ENCODE peak calls at places on chromosomes 4 and X, in nine cellular contexts. One of them, this sample, is unnamed.

GRCh38 chr4:110508827-110509446 is 33.0 kb downstream of the ENPEP start:
- DNase-seq in uterus: no peak
- DNase-seq in A549: no peak
- DNase-seq in heart left ventricle: no peak
- DNase-seq in spleen: no peak
- DNase-seq in suprapubic skin: no peak
- DNase-seq in right lobe of liver: no peak
- DNase-seq in testis: no peak
- DNase-seq in upper lobe of left lung: no peak
- DNase-seq in this sample: no peak

GRCh38 chrX:114581528-114582263 is 2.2 kb upstream of the HTR2C start:
- DNase-seq in uterus: no peak
- DNase-seq in A549: no peak
- DNase-seq in heart left ventricle: no peak
- DNase-seq in spleen: no peak
- DNase-seq in suprapubic skin: no peak
- DNase-seq in right lobe of liver: no peak
- DNase-seq in testis: no peak
- DNase-seq in upper lobe of left lung: no peak
- DNase-seq in this sample: no peak

GRCh38 chr4:154491341-154491679 is 289 bp downstream of the DCHS2 start:
- DNase-seq in uterus: peak
- DNase-seq in A549: peak
- DNase-seq in heart left ventricle: no peak
- DNase-seq in spleen: peak
- DNase-seq in suprapubic skin: no peak
- DNase-seq in right lobe of liver: no peak
- DNase-seq in testis: no peak
- DNase-seq in upper lobe of left lung: no peak
- DNase-seq in this sample: no peak

GRCh38 chr4:150818661-150819060 is 196.4 kb downstream of the LRBA start:
- DNase-seq in uterus: no peak
- DNase-seq in A549: no peak
- DNase-seq in heart left ventricle: no peak
- DNase-seq in spleen: no peak
- DNase-seq in suprapubic skin: no peak
- DNase-seq in right lobe of liver: no peak
- DNase-seq in testis: no peak
- DNase-seq in upper lobe of left lung: no peak
- DNase-seq in this sample: no peak

GRCh38 chr4:113328514-113328913 is 279.1 kb downstream of the ANK2 start:
- DNase-seq in uterus: no peak
- DNase-seq in A549: peak
- DNase-seq in heart left ventricle: no peak
- DNase-seq in spleen: no peak
- DNase-seq in suprapubic skin: no peak
- DNase-seq in right lobe of liver: no peak
- DNase-seq in testis: peak
- DNase-seq in upper lobe of left lung: no peak
- DNase-seq in this sample: no peak

GRCh38 chrX:13717697-13718483 is 16.5 kb downstream of the TRAPPC2 start:
- DNase-seq in uterus: peak
- DNase-seq in A549: no peak
- DNase-seq in heart left ventricle: no peak
- DNase-seq in spleen: no peak
- DNase-seq in suprapubic skin: no peak
- DNase-seq in right lobe of liver: no peak
- DNase-seq in testis: peak
- DNase-seq in upper lobe of left lung: no peak
- DNase-seq in this sample: peak

GRCh38 chr4:16838226-16838875 is 60.1 kb downstream of the LDB2 start:
- DNase-seq in uterus: no peak
- DNase-seq in A549: no peak
- DNase-seq in heart left ventricle: no peak
- DNase-seq in spleen: no peak
- DNase-seq in suprapubic skin: no peak
- DNase-seq in right lobe of liver: no peak
- DNase-seq in testis: no peak
- DNase-seq in upper lobe of left lung: no peak
- DNase-seq in this sample: no peak

GRCh38 chr4:42708625-42709024 is 51.7 kb upstream of the ATP8A1 start:
- DNase-seq in uterus: no peak
- DNase-seq in A549: no peak
- DNase-seq in heart left ventricle: no peak
- DNase-seq in spleen: no peak
- DNase-seq in suprapubic skin: no peak
- DNase-seq in right lobe of liver: no peak
- DNase-seq in testis: no peak
- DNase-seq in upper lobe of left lung: no peak
- DNase-seq in this sample: no peak

GRCh38 chr4:53196872-53197759 is 168.7 kb downstream of the SCFD2 start:
- DNase-seq in uterus: no peak
- DNase-seq in A549: peak
- DNase-seq in heart left ventricle: no peak
- DNase-seq in spleen: no peak
- DNase-seq in suprapubic skin: no peak
- DNase-seq in right lobe of liver: no peak
- DNase-seq in testis: no peak
- DNase-seq in upper lobe of left lung: no peak
- DNase-seq in this sample: no peak

GRCh38 chr4:1244081-1244977 is 4.6 kb downstream of the CTBP1 start:
- DNase-seq in uterus: peak
- DNase-seq in A549: no peak
- DNase-seq in heart left ventricle: no peak
- DNase-seq in spleen: peak
- DNase-seq in suprapubic skin: peak
- DNase-seq in right lobe of liver: peak
- DNase-seq in testis: no peak
- DNase-seq in upper lobe of left lung: peak
- DNase-seq in this sample: peak

DNA sequence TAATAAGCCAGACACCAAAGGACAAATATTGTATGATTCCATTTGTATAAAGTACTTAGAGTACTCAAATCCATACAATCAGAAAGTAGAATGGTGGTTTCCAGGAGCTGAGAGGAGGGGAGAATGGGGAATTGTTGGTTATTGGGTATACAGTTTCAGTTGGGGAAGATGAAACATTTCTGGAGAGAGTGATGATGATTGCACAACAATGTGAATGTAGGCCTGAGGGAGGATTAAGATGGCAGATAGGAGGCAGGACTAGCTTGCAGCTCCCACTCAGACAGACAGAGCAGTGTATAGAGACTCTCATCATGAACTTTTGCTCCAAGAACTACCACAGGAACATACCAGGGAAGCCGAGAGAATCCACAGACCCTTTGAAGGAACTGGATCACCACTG is 75.7 kb upstream of the PAK3 start:
- DNase-seq in uterus: no peak
- DNase-seq in A549: no peak
- DNase-seq in heart left ventricle: no peak
- DNase-seq in spleen: no peak
- DNase-seq in suprapubic skin: no peak
- DNase-seq in right lobe of liver: no peak
- DNase-seq in testis: no peak
- DNase-seq in upper lobe of left lung: no peak
- DNase-seq in this sample: no peak
- TF ChIP-seq CTCF in uterus: no peak
- TF ChIP-seq CTCF in A549: no peak
- TF ChIP-seq CTCF in heart left ventricle: no peak
- TF ChIP-seq CTCF in spleen: no peak
- TF ChIP-seq CTCF in suprapubic skin: no peak
- TF ChIP-seq CTCF in right lobe of liver: no peak
- TF ChIP-seq CTCF in testis: no peak
- TF ChIP-seq CTCF in upper lobe of left lung: no peak
- TF ChIP-seq CTCF in this sample: no peak

DNA sequence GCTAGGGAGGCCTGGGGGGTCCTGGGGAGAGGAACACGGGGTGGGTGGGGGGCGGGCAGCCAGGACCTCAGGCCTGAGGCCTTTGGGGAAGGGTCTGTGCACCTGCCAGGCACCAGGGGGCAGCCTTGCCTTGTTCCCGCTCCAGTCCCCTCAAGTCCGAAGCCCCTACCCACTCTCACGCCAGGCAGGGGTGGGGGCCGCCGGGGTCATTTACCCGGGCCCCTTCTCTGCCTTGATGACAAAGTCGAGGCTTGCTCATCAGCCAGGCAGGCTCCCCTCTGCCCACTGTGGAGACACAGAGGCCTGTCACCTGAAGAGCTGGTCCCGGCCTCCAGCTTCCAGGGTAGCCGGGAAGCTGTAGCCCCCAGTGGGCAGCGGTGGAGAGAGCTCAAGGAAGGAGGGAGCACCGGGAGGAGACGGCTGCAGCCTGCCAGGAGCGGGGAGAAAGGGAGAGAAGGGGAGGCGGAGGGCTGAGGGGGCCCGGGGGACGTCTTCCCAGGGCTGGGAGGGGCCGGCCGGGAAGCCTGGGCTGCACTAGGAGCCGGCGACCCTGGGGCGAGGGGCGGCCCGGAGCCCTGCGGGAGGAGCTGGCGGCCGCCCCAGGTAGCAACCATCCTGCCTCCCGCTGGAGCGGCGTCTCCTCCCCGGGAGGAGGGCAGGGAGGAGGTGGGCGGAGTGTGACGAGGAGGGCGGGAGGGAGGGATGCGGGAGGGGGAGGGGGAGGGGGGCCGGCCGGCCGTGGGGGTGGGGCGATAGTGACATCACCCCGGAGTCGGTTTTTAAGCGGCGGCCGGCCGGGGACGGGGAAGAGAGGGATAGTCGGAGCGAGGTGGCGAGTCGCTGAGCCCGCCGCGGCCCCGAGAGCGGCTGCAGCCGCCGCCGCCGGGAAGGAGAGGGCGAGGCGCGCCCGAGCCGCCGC is at the start of gene SLC6A8:
- DNase-seq in uterus: peak
- DNase-seq in A549: peak
- DNase-seq in heart left ventricle: peak
- DNase-seq in spleen: no peak
- DNase-seq in suprapubic skin: no peak
- DNase-seq in right lobe of liver: peak
- DNase-seq in testis: peak
- DNase-seq in upper lobe of left lung: peak
- DNase-seq in this sample: peak
- TF ChIP-seq POLR2A in uterus: peak
- TF ChIP-seq POLR2A in A549: peak
- TF ChIP-seq POLR2A in heart left ventricle: no peak
- TF ChIP-seq POLR2A in spleen: no peak
- TF ChIP-seq POLR2A in suprapubic skin: peak
- TF ChIP-seq POLR2A in right lobe of liver: peak
- TF ChIP-seq POLR2A in testis: no peak
- TF ChIP-seq POLR2A in upper lobe of left lung: no peak
- TF ChIP-seq POLR2A in this sample: no peak

GRCh38 chr4:153451931-153452660 is 14.1 kb upstream of the TMEM131L start:
- DNase-seq in uterus: no peak
- DNase-seq in A549: no peak
- DNase-seq in heart left ventricle: no peak
- DNase-seq in spleen: peak
- DNase-seq in suprapubic skin: no peak
- DNase-seq in right lobe of liver: no peak
- DNase-seq in testis: no peak
- DNase-seq in upper lobe of left lung: peak
- DNase-seq in this sample: no peak

GRCh38 chr4:153449338-153449737 is 16.8 kb upstream of the TMEM131L start:
- DNase-seq in uterus: no peak
- DNase-seq in A549: no peak
- DNase-seq in heart left ventricle: no peak
- DNase-seq in spleen: no peak
- DNase-seq in suprapubic skin: no peak
- DNase-seq in right lobe of liver: no peak
- DNase-seq in testis: no peak
- DNase-seq in upper lobe of left lung: no peak
- DNase-seq in this sample: no peak

GRCh38 chr4:153447175-153447887 is 18.8 kb upstream of the TMEM131L start:
- DNase-seq in uterus: no peak
- DNase-seq in A549: no peak
- DNase-seq in heart left ventricle: no peak
- DNase-seq in spleen: no peak
- DNase-seq in suprapubic skin: no peak
- DNase-seq in right lobe of liver: no peak
- DNase-seq in testis: no peak
- DNase-seq in upper lobe of left lung: no peak
- DNase-seq in this sample: no peak

GRCh38 chr4:153450545-153450917 is 15.6 kb upstream of the TMEM131L start:
- DNase-seq in uterus: no peak
- DNase-seq in A549: no peak
- DNase-seq in heart left ventricle: no peak
- DNase-seq in spleen: no peak
- DNase-seq in suprapubic skin: no peak
- DNase-seq in right lobe of liver: no peak
- DNase-seq in testis: no peak
- DNase-seq in upper lobe of left lung: no peak
- DNase-seq in this sample: no peak

DNA sequence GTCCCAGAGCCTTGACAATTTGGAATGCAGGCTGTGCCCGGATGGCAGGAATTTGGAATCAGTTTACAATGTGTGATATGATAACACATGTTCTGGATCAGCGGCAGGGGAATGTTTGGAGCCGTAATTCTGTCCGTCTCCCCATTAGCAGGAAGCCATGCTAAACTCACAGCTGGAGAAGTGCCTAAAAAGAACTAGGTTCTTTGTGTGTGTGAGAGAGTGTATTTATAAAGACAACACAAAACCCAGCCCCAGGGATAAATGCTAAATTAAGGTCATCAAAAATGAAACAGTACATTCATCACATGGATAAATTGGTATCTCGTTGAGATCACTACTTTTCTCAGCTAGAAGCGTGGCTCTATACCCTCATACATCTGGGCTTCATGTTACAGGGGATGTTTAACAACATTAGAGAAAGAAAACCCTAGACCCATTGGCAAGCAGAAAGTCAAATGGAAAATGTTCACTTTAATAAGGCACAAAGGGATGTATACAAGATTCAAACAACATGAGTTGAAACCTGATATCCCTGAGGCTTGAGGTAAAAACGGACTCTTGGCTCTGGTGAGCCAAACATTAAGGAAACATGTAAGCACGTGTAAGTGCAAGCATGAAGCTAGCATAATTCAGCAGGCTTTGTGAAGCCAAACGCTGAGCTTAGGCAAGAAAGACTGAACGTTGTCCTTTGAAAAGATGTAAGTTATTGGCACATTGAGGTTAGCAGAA is 18.0 kb upstream of the TMEM131L start:
- DNase-seq in uterus: no peak
- DNase-seq in A549: no peak
- DNase-seq in heart left ventricle: no peak
- DNase-seq in spleen: no peak
- DNase-seq in suprapubic skin: no peak
- DNase-seq in right lobe of liver: no peak
- DNase-seq in testis: no peak
- DNase-seq in upper lobe of left lung: no peak
- DNase-seq in this sample: no peak
- H3K27ac ChIP-seq in uterus: peak
- H3K27ac ChIP-seq in A549: no peak
- H3K27ac ChIP-seq in heart left ventricle: no peak
- H3K27ac ChIP-seq in spleen: no peak
- H3K27ac ChIP-seq in suprapubic skin: no peak
- H3K27ac ChIP-seq in right lobe of liver: no peak
- H3K27ac ChIP-seq in testis: no peak
- H3K27ac ChIP-seq in upper lobe of left lung: no peak
- H3K27ac ChIP-seq in this sample: no peak

DNA sequence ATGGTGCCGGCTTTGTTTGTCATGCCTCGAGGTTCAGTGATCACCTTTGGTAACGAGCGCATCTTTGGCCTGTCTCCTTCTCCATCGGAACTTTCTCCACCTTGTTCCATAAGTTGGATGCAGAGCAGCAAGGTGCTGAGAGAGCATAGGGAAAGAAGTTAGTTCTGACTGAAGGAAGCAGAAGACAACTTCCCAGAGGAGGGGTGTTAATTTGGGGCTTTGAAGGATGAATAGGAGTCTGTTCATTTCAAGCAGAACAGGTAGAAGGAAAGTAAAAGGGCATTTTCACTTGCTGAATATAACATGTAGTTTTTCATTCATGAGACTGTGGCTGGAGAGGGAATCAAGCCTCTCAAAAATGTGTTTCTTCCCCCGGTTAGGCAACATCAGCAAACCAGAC is 232.0 kb upstream of the PSAPL1 start:
- DNase-seq in uterus: no peak
- DNase-seq in A549: no peak
- DNase-seq in heart left ventricle: no peak
- DNase-seq in spleen: peak
- DNase-seq in suprapubic skin: no peak
- DNase-seq in right lobe of liver: no peak
- DNase-seq in testis: no peak
- DNase-seq in upper lobe of left lung: no peak
- DNase-seq in this sample: no peak
- TF ChIP-seq CTCF in uterus: no peak
- TF ChIP-seq CTCF in A549: no peak
- TF ChIP-seq CTCF in heart left ventricle: no peak
- TF ChIP-seq CTCF in spleen: no peak
- TF ChIP-seq CTCF in suprapubic skin: no peak
- TF ChIP-seq CTCF in right lobe of liver: no peak
- TF ChIP-seq CTCF in testis: no peak
- TF ChIP-seq CTCF in upper lobe of left lung: no peak
- TF ChIP-seq CTCF in this sample: no peak